ENCODE peak calls at places on chromosomes 6 and 20, in nine cellular contexts. K, I, C, E, G, R, Y, S and H are unnamed samples.

GRCh38 chr6:99064769-99065168 is 117.0 kb upstream of the FBXL4 start:
- DNase-seq in I (no peak), E (no peak), G (no peak), K (no peak), S (no peak), Y (no peak), R (no peak), C (no peak), H (no peak)

GRCh38 chr6:71338540-71339316 is 50.1 kb downstream of the OGFRL1 start:
- DNase-seq in K (no peak), E (no peak), G (no peak), C (no peak), I (no peak), R (no peak), S (no peak), Y (no peak), H (no peak)

GRCh38 chr6:31573239-31574105 is 1.4 kb downstream of the LTA start:
- DNase-seq in E (no peak), I (no peak), R (no peak), G (no peak), C (no peak), S (no peak), Y (no peak), K (no peak), H (peak)

GRCh38 chr6:111087871-111088667 is 766 bp downstream of the SLC16A10 start:
- DNase-seq in K (peak), I (no peak), S (peak), C (peak), G (peak), Y (peak), R (peak), E (no peak), H (peak)

GRCh38 chr6:17703256-17703694 is 3.5 kb downstream of the NUP153 start:
- DNase-seq in G (no peak), S (peak), C (peak), K (no peak), R (peak), I (peak), Y (no peak), E (peak), H (no peak)

GRCh38 chr6:72787521-72788031 is 165.7 kb downstream of the KCNQ5 start:
- DNase-seq in C (no peak), Y (no peak), K (no peak), E (peak), R (peak), G (peak), I (peak), S (peak), H (peak)

GRCh38 chr6:134640975-134641429 is 308.9 kb downstream of the ALDH8A1 start:
- DNase-seq in K (peak), I (peak), Y (peak), S (peak), C (peak), E (peak), R (peak), G (peak), H (peak)

GRCh38 chr6:11645016-11645415 is 107.5 kb downstream of the TMEM170B start:
- DNase-seq in R (peak), G (no peak), S (no peak), E (peak), K (no peak), C (no peak), Y (no peak), I (no peak), H (no peak)

GRCh38 chr6:137878070-137878809 is 11.2 kb downstream of the TNFAIP3 start:
- DNase-seq in R (no peak), Y (no peak), C (no peak), S (no peak), G (no peak), E (no peak), K (no peak), I (no peak), H (no peak)

GRCh38 chr6:128848169-128848935 is 34.6 kb upstream of the LAMA2 start:
- DNase-seq in C (no peak), K (no peak), R (no peak), S (no peak), I (no peak), G (no peak), E (no peak), Y (no peak), H (peak)

GRCh38 chr20:61192254-61192950 is 59.7 kb upstream of the CDH4 start:
- DNase-seq in I (no peak), C (no peak), Y (no peak), R (no peak), E (no peak), G (no peak), K (no peak), S (no peak), H (no peak)

GRCh38 chr6:169529931-169530761 is 171.7 kb downstream of the WDR27 start:
- DNase-seq in R (peak), K (no peak), C (no peak), S (peak), G (no peak), Y (no peak), E (peak), I (peak), H (no peak)

GRCh38 chr20:10848810-10849370 is 175.1 kb upstream of the JAG1 start:
- DNase-seq in E (peak), Y (no peak), S (peak), C (peak), K (peak), G (peak), I (peak), R (peak), H (peak)

GRCh38 chr6:142945446-142946180 is 637 bp upstream of the HIVEP2 start:
- DNase-seq in I (no peak), Y (peak), S (no peak), C (no peak), G (no peak), E (no peak), K (no peak), R (peak), H (peak)

GRCh38 chr6:41228616-41229015 is 467 bp downstream of the TREML4 start:
- DNase-seq in C (no peak), I (no peak), G (peak), E (no peak), Y (no peak), R (peak), K (no peak), S (no peak), H (peak)

GRCh38 chr6:117555882-117556498 is 46.3 kb downstream of the GOPC start:
- DNase-seq in S (no peak), C (peak), R (peak), I (no peak), K (no peak), E (peak), G (no peak), Y (peak), H (no peak)

GRCh38 chr20:23629017-23629541 is 8.7 kb downstream of the CST3 start:
- DNase-seq in R (peak), I (peak), G (no peak), C (peak), Y (no peak), S (peak), K (peak), E (peak), H (peak)

GRCh38 chr6:21111399-21111725 is 482.2 kb upstream of the SOX4 start:
- DNase-seq in R (no peak), E (peak), I (no peak), K (peak), S (no peak), Y (no peak), G (no peak), C (peak), H (peak)

GRCh38 chr6:170052991-170053821 is 237.7 kb downstream of the DLL1 start:
- DNase-seq in S (no peak), K (no peak), G (no peak), I (no peak), Y (no peak), C (no peak), R (no peak), E (no peak), H (peak)

GRCh38 chr6:159557046-159557445 is 136.0 kb downstream of the SOD2 start:
- DNase-seq in G (no peak), C (no peak), R (no peak), S (no peak), Y (no peak), K (no peak), I (no peak), E (no peak), H (no peak)

GRCh38 chr20:14142171-14142570 is 146.9 kb downstream of the MACROD2 start:
- DNase-seq in R (peak), Y (peak), S (peak), G (peak), E (peak), K (peak), C (peak), I (peak), H (peak)

GRCh38 chr6:3026811-3027626 is 27.3 kb downstream of the NQO2 start:
- DNase-seq in R (no peak), C (no peak), I (peak), S (peak), G (no peak), E (peak), K (no peak), Y (no peak), H (no peak)

GRCh38 chr6:154099211-154099610 is 60.2 kb downstream of the OPRM1 start:
- DNase-seq in E (no peak), K (no peak), S (no peak), C (no peak), G (no peak), R (no peak), I (no peak), Y (no peak), H (no peak)

GRCh38 chr20:51467971-51468626 is 74.4 kb downstream of the NFATC2 start:
- DNase-seq in K (no peak), S (no peak), C (no peak), G (no peak), E (no peak), R (no peak), Y (no peak), I (no peak), H (no peak)

GRCh38 chr20:41135187-41135887 is 2.0 kb upstream of the PLCG1 start:
- DNase-seq in C (peak), G (peak), S (no peak), E (peak), I (no peak), K (peak), Y (peak), R (peak), H (peak)

DNA sequence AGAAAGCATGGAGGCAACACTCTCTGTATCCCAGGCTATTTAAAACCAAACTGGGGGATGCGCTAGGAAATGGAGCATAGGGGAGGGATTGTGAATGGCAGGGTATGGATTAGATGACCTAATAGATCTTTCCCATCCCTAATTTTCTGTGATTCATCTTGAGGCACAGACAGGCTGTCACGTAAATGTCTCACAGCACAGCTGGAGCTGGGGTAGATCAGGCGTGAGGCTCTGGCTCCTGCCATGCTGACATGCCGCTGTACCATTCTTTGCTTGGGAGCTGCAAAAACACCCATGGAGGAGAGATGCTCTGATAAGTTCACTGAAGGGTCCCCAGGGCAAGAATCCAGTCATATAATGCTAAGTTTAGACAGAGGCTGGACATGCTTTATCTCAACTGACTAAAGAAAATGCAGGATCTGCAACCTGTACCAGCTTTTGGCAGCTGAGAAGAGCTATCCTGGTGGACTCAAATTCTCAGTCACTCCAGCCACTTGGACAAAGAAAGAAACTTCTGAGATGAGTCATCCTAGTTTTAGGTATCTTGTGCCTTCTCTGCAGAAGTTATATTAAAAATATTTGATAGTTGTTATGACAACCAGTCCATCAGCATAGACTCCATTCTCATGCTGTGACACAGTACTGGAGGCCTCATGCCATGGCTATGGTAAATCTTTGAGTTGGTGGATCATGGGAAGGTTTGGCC is 185.1 kb upstream of the RAB32 start:
- DNase-seq in R (peak), G (no peak), I (peak), Y (no peak), C (no peak), E (no peak), K (no peak), S (peak), H (peak)
- H3K9ac ChIP-seq in R (peak), G (no peak), I (peak), Y (no peak), C (no peak), E (no peak), K (no peak), S (no peak), H (no peak)

GRCh38 chr6:7313505-7314165 is 636 bp upstream of the SSR1 start:
- DNase-seq in C (no peak), S (peak), G (no peak), R (no peak), E (no peak), Y (peak), I (no peak), K (no peak), H (peak)
- H3K9ac ChIP-seq in C (peak), S (peak), G (peak), R (peak), E (peak), Y (peak), I (peak), K (peak), H (peak)

GRCh38 chr6:47536816-47537401 is 59.3 kb downstream of the CD2AP start:
- DNase-seq in K (no peak), G (no peak), S (no peak), I (no peak), R (no peak), C (no peak), E (no peak), Y (no peak), H (no peak)

GRCh38 chr6:47534063-47534462 is 56.5 kb downstream of the CD2AP start:
- DNase-seq in S (no peak), K (no peak), G (no peak), R (no peak), C (no peak), Y (no peak), E (no peak), I (no peak), H (no peak)

GRCh38 chr6:47529734-47530133 is 52.1 kb downstream of the CD2AP start:
- DNase-seq in K (no peak), E (no peak), C (no peak), I (no peak), S (no peak), G (no peak), Y (no peak), R (no peak), H (peak)

GRCh38 chr6:47532981-47533585 is 55.5 kb downstream of the CD2AP start:
- DNase-seq in Y (no peak), R (no peak), K (no peak), E (no peak), C (no peak), S (no peak), G (no peak), I (no peak), H (no peak)

GRCh38 chr6:47535316-47536046 is 57.9 kb downstream of the CD2AP start:
- DNase-seq in Y (no peak), E (no peak), R (no peak), C (no peak), I (no peak), K (no peak), S (no peak), G (no peak), H (no peak)
- H3K9ac ChIP-seq in Y (no peak), E (no peak), R (no peak), C (no peak), I (no peak), K (no peak), S (no peak), G (no peak), H (no peak)

GRCh38 chr6:30542404-30542725 is 13.9 kb downstream of the GNL1 start:
- DNase-seq in C (no peak), G (no peak), K (no peak), I (no peak), Y (no peak), S (no peak), R (no peak), E (no peak), H (no peak)
- H3K9ac ChIP-seq in C (no peak), G (no peak), K (no peak), I (peak), Y (peak), S (no peak), R (no peak), E (no peak), H (no peak)

GRCh38 chr20:19661717-19662637 is 96.1 kb upstream of the RIN2 start:
- DNase-seq in K (peak), I (peak), G (peak), E (peak), S (peak), Y (peak), C (peak), R (peak), H (peak)
- H3K9ac ChIP-seq in K (no peak), I (no peak), G (no peak), E (no peak), S (no peak), Y (no peak), C (no peak), R (no peak), H (no peak)

GRCh38 chr6:10417681-10418104 is 2.8 kb upstream of the TFAP2A start:
- DNase-seq in Y (no peak), S (no peak), I (no peak), R (no peak), E (no peak), G (no peak), K (no peak), C (no peak), H (peak)

GRCh38 chr6:10416863-10417641 is 2.2 kb upstream of the TFAP2A start:
- DNase-seq in I (no peak), R (no peak), S (no peak), Y (no peak), C (no peak), K (no peak), E (no peak), G (peak), H (peak)

GRCh38 chr6:10415593-10416480 is 963 bp upstream of the TFAP2A start:
- DNase-seq in R (no peak), C (no peak), K (no peak), E (no peak), G (no peak), I (no peak), Y (no peak), S (no peak), H (no peak)

GRCh38 chr6:10414766-10415592 is at the start of gene TFAP2A:
- DNase-seq in E (peak), Y (no peak), K (no peak), C (no peak), G (peak), I (peak), R (peak), S (peak), H (peak)

GRCh38 chr6:10416516-10416862 is 1.6 kb upstream of the TFAP2A start:
- DNase-seq in S (no peak), R (no peak), I (no peak), G (no peak), C (no peak), E (no peak), K (no peak), Y (no peak), H (no peak)
- H3K9ac ChIP-seq in S (no peak), R (no peak), I (no peak), G (no peak), C (no peak), E (no peak), K (no peak), Y (no peak), H (peak)

GRCh38 chr6:1870902-1871301 is 261.2 kb downstream of the FOXC1 start:
- DNase-seq in R (no peak), C (no peak), E (no peak), S (no peak), I (no peak), Y (no peak), G (no peak), K (no peak), H (peak)
- H3K9ac ChIP-seq in R (no peak), C (no peak), E (no peak), S (no peak), I (no peak), Y (no peak), G (no peak), K (no peak), H (no peak)

DNA sequence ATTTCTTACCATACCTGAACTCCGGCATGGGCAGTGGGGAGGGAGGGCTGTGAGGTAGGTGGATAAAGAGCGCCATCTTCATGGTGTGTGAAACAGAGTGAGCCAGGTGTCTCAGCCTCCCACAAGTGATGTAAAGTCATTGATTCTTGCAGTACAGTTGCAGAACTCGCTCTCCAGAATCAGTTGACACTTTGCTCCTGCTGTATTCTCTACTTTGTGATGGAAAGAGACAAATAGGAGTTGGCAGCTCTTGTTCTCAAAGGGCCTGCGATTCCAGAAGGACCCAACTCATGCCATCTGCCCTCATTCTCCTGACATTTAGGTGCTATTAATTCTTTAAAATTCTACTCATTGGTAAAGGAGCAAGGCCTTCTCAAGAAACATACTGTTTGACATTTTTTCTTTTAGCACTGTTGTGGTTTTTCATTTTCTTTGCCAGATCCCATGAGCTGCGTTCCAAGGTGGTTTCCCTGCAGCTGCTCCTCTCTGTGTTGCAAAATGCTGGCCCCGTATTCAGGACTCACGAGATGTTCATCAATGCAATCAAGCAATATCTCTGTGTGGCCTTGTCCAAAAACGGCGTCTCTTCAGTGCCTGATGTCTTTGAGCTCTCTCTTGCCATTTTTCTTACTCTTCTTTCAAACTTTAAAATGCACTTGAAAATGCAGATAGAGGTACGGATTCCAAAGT is 49.3 kb downstream of the ARFGEF2 start:
- DNase-seq in S (no peak), K (no peak), G (no peak), C (no peak), Y (no peak), R (no peak), E (no peak), I (no peak), H (peak)
- H3K9ac ChIP-seq in S (no peak), K (no peak), G (no peak), C (no peak), Y (no peak), R (no peak), E (no peak), I (no peak), H (no peak)

DNA sequence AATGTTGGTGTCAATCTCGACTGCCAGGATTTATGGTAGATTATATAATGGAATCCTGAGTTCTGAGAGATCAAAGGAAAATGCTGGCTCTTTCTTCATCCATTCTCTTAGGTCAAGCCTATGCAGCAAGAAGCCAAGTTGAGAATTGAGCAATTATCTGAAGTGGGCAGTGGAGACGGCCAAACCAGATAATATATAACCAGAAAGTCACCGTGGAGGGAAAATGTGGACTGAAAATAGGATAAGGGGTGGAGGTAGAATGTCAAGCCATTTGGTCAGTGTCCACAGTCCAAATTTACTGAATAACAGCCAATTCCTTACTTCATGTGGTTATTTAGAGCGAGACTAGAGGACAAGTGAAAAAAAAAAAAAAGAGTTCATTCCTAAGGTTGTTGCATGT is 107.8 kb upstream of the ESR1 start:
- DNase-seq in C (no peak), E (no peak), R (no peak), G (no peak), K (no peak), I (no peak), Y (no peak), S (no peak), H (no peak)
- H3K9ac ChIP-seq in C (no peak), E (no peak), R (no peak), G (no peak), K (no peak), I (no peak), Y (no peak), S (no peak), H (no peak)